ENCODE peak calls at places on chromosomes 16 and 17, in four cellular contexts. E is WTC11; P is H9; H is CD8-positive, alpha-beta T cell. Y is an unnamed sample.

GRCh38 chr17:78147315-78147998 is 1.3 kb downstream of the C17orf99 start:
- DNase-seq in E (no peak), H (no peak), P (no peak), Y (peak; percentile 33)

GRCh38 chr17:48351916-48352332 is 78.1 kb downstream of the SKAP1 start:
- DNase-seq in P (no peak), E (no peak), H (no peak), Y (peak; percentile 14)

GRCh38 chr16:66510711-66511614 is 39.0 kb downstream of the TK2 start:
- DNase-seq in H (no peak), E (no peak), P (no peak), Y (no peak)

GRCh38 chr17:50808413-50808812 is 27.0 kb upstream of the WFIKKN2 start:
- DNase-seq in H (no peak), P (no peak), E (no peak), Y (no peak)

GRCh38 chr16:77221482-77221881 is 22.3 kb downstream of the SYCE1L start:
- DNase-seq in E (no peak), P (no peak), H (no peak), Y (no peak)

GRCh38 chr16:89297156-89297869 is 79.8 kb downstream of the ZNF778 start:
- DNase-seq in E (no peak), H (no peak), P (no peak), Y (no peak)

GRCh38 chr17:17467720-17468119 is 9.1 kb upstream of the MED9 start:
- DNase-seq in H (no peak), P (no peak), E (no peak), Y (no peak)

GRCh38 chr17:81902023-81902652 is at the start of gene NPB:
- DNase-seq in E (peak; percentile 42), P (no peak), H (no peak), Y (peak; percentile 89)

GRCh38 chr17:17456251-17456650 is 20.5 kb upstream of the MED9 start:
- DNase-seq in E (no peak), P (no peak), H (no peak), Y (no peak)

GRCh38 chr16:75087040-75087979 is 29.3 kb downstream of the LDHD start:
- DNase-seq in P (no peak), H (no peak), E (no peak), Y (no peak)

GRCh38 chr17:81703747-81704654 is 834 bp downstream of the MRPL12 start:
- DNase-seq in H (no peak), E (no peak), P (no peak), Y (no peak)

GRCh38 chr17:301681-302299 is 50.8 kb downstream of the RPH3AL start:
- DNase-seq in H (no peak), E (no peak), P (no peak), Y (peak; percentile 77)

Y was measured in H7.